ENCODE peak calls at places on chromosomes 11 and 22, in eight cellular contexts. Y is NCI-H1436; I is DMS79 treated with DMSO at 0.1 percent for 48 hours; J is HFFc6; Q is activated CD8-positive, alpha-beta memory T cell treated with anti-CD3 and anti-CD28 coated beads for 48 hours; P is left cardiac atrium; L is ureter; O is colonic mucosa. N is an unnamed sample.

GRCh38 chr11:13297917-13298356 is 20.3 kb downstream of the BMAL1 start:
- DNase-seq in Y (no peak), I (peak; percentile 34), J (no peak), Q (no peak), P (no peak), L (no peak), O (no peak), N (no peak)

GRCh38 chr22:27216444-27216843 is 559.1 kb downstream of the MIAT start:
- DNase-seq in Y (no peak), I (no peak), J (no peak), Q (no peak), P (no peak), L (no peak), O (no peak), N (no peak)

GRCh38 chr11:9868641-9869040 is 204.8 kb downstream of the SWAP70 start:
- DNase-seq in Y (peak; percentile 6), I (no peak), J (no peak), Q (no peak), P (no peak), L (no peak), O (no peak), N (no peak)

GRCh38 chr11:70826541-70826943 is 425.8 kb downstream of the SHANK2 start:
- DNase-seq in Y (peak; percentile 63), I (peak; percentile 86), J (no peak), Q (no peak), P (no peak), L (no peak), O (no peak), N (peak; percentile 43)

GRCh38 chr11:96341237-96342130 is 1.5 kb downstream of the MAML2 start:
- DNase-seq in Y (no peak), I (peak; percentile 65), J (peak; percentile 54), Q (no peak), P (peak; percentile 42), L (peak; percentile 66), O (peak; percentile 71), N (peak; percentile 44)

GRCh38 chr22:46054091-46054877 is 77.3 kb upstream of the WNT7B start:
- DNase-seq in Y (peak; percentile 56), I (no peak), J (peak; percentile 64), Q (no peak), P (peak; percentile 73), L (no peak), O (peak; percentile 68), N (peak; percentile 89)

GRCh38 chr11:86101493-86101892 is 32.6 kb upstream of the PICALM start:
- DNase-seq in Y (no peak), I (peak; percentile 42), J (peak; percentile 45), Q (no peak), P (no peak), L (no peak), O (no peak), N (no peak)

GRCh38 chr11:69360606-69361005 is 66.7 kb downstream of the MYEOV start:
- DNase-seq in Y (no peak), I (no peak), J (no peak), Q (no peak), P (no peak), L (peak; percentile 7), O (peak; percentile 6), N (no peak)

GRCh38 chr11:892106-892505 is 18.5 kb downstream of the CHID1 start:
- DNase-seq in Y (no peak), I (no peak), J (no peak), Q (no peak), P (no peak), L (no peak), O (no peak), N (no peak)

GRCh38 chr11:7418061-7418460 is 67.2 kb upstream of the OLFML1 start:
- DNase-seq in Y (no peak), I (no peak), J (peak; percentile 60), Q (no peak), P (no peak), L (no peak), O (no peak), N (no peak)

GRCh38 chr11:70799386-70799785 is 401.1 kb downstream of the CTTN start:
- DNase-seq in Y (no peak), I (no peak), J (peak; percentile 19), Q (no peak), P (no peak), L (no peak), O (no peak), N (no peak)

N was measured in hippocampal formation.